ENCODE peak calls at places on chromosomes 6 and 20, in six cellular contexts. E is hepatocyte, N is neural progenitor cell, L is GM23248, T is MM.1S, Y is HCT116. J is an unnamed sample. For H3K79me2, the result is how much of the 10 kb centered on the place peaks cover.

GRCh38 chr6:87905101-87905517 is 142.5 kb upstream of the SPACA1 start:
- DNase-seq in Y (no peak), T (peak), E (no peak), L (no peak), N (no peak), J (peak)

GRCh38 chr6:83853968-83854501 is 875 bp downstream of the RIPPLY2 start:
- DNase-seq in L (no peak), T (no peak), Y (no peak), E (no peak), N (peak), J (no peak)

GRCh38 chr20:51237790-51238189 is 214.9 kb upstream of the KCNG1 start:
- DNase-seq in N (no peak), T (no peak), L (peak), Y (no peak), E (no peak), J (no peak)

GRCh38 chr20:2653511-2654383 is 1.3 kb downstream of the NOP56 start:
- DNase-seq in T (no peak), E (no peak), L (no peak), Y (no peak), N (no peak), J (no peak)

GRCh38 chr20:2652724-2653510 is 485 bp downstream of the NOP56 start:
- DNase-seq in Y (no peak), L (peak), E (peak), T (peak), N (peak), J (peak)

GRCh38 chr6:3726421-3726820 is 25.1 kb downstream of the PXDC1 start:
- DNase-seq in T (no peak), Y (no peak), L (peak), E (no peak), N (no peak), J (no peak)

GRCh38 chr6:101226677-101227135 is 166.8 kb upstream of the GRIK2 start:
- DNase-seq in N (peak), E (peak), L (peak), T (peak), Y (peak), J (peak)

GRCh38 chr6:160792711-160793110 is 90.7 kb downstream of the PLG start:
- DNase-seq in Y (no peak), L (no peak), T (no peak), E (no peak), N (no peak), J (no peak)

GRCh38 chr6:37864250-37864649 is 44.7 kb downstream of the ZFAND3 start:
- DNase-seq in T (no peak), E (no peak), N (no peak), L (no peak), Y (no peak), J (no peak)

GRCh38 chr6:37862992-37863391 is 43.5 kb downstream of the ZFAND3 start:
- DNase-seq in T (no peak), L (peak), Y (no peak), N (no peak), E (no peak), J (no peak)

GRCh38 chr6:37861452-37861851 is 41.9 kb downstream of the ZFAND3 start:
- DNase-seq in L (no peak), N (no peak), T (no peak), Y (no peak), E (no peak), J (no peak)

GRCh38 chr6:37860226-37860839 is 40.8 kb downstream of the ZFAND3 start:
- DNase-seq in N (peak), Y (peak), E (peak), L (peak), T (peak), J (peak)

GRCh38 chr6:37862415-37862814 is 42.9 kb downstream of the ZFAND3 start:
- DNase-seq in L (no peak), E (no peak), N (no peak), T (no peak), Y (no peak), J (no peak)
- H3K79me2 ChIP-seq in L (half or more), E (half or more), N (half or more), T (half or more), Y (half or more), J (under half)

GRCh38 chr20:43241057-43241702 is 51.5 kb upstream of the PTPRT start:
- DNase-seq in E (no peak), L (no peak), N (no peak), Y (no peak), T (no peak), J (no peak)

GRCh38 chr20:43235998-43236397 is 46.3 kb upstream of the PTPRT start:
- DNase-seq in Y (no peak), T (no peak), L (no peak), E (no peak), N (no peak), J (no peak)

GRCh38 chr20:43237651-43238050 is 47.9 kb upstream of the PTPRT start:
- DNase-seq in Y (no peak), T (no peak), N (no peak), L (no peak), E (no peak), J (no peak)

GRCh38 chr20:43243672-43244269 is 54.1 kb upstream of the PTPRT start:
- DNase-seq in E (no peak), L (peak), Y (no peak), T (no peak), N (peak), J (peak)

DNA sequence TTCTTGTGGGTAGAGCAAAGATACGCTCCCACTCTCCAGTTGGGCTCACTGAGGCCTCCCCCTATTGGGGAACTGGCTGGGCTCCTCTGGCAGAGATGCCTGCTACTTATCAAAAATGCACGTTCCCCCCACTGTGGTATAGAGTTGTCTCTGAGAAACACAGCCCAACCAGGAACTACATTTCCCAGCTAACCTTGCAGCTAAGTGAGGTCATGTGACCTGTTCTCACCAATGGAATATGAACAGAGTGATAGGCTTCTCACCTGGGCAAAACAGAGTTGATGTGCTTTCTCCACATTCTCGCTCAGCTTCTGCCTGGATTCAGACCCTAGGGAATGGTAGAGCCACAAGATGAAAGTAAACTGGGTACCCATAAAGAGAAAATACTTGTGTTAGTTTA is 49.1 kb upstream of the PTPRT start:
- DNase-seq in E (peak), Y (peak), N (peak), T (no peak), L (no peak), J (peak)
- TF ChIP-seq EZH2phosphoT487 in E (no peak), Y (no peak), N (no peak), T (no peak), L (no peak), J (no peak)

DNA sequence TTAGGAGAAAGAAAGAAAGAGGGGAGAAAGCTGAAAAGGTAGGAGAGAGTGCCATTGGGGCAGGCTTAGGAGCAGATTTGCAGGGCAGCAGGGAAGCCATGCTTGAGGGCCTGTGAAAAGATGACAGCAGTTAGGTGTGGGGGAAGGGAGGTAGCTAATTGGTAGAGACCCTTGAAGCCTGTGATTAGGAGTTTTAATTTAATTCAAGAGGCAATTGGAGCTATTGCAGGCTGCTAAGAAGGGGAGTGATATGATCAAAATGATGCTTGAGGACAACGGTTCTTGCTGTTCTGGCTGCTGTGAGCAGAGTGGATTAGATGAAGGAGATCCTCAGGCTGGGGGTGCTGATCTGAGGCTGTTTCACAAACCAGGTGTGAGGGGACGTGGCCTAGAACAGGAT is 24.5 kb upstream of the SEC63 start:
- DNase-seq in N (no peak), Y (no peak), L (no peak), E (no peak), T (no peak), J (no peak)
- H2AFZ ChIP-seq in N (peak), Y (no peak), L (no peak), E (no peak), T (no peak), J (no peak)

GRCh38 chr20:41316009-41316408 is 1.5 kb downstream of the ZHX3 start:
- DNase-seq in N (no peak), Y (no peak), E (no peak), T (no peak), L (peak), J (no peak)
- H3K79me2 ChIP-seq in N (under half), Y (under half), E (half or more), T (under half), L (half or more), J (under half)

GRCh38 chr6:32785781-32786533 is 22.6 kb upstream of the HLA-DQB2 start:
- DNase-seq in L (peak), E (peak), T (peak), N (peak), Y (peak), J (peak)
- TF ChIP-seq EZH2phosphoT487 in L (no peak), E (no peak), T (no peak), N (no peak), Y (no peak), J (no peak)

J was measured in OCI-LY7.